ENCODE peak calls at places on chromosomes 13 and 19, in six cellular contexts. M is transverse colon, D is psoas muscle, E is heart left ventricle, O is HFF-Myc, L is body of pancreas. S is an unnamed sample.

GRCh38 chr19:11453468-11454341 is 18.3 kb downstream of the PRKCSH start:
- DNase-seq in O (no peak), E (no peak), L (no peak), M (no peak), D (no peak), S (no peak)

GRCh38 chr13:71290963-71291937 is 575.8 kb downstream of the DACH1 start:
- DNase-seq in D (no peak), O (no peak), E (peak), M (peak), L (peak), S (no peak)

GRCh38 chr19:19459707-19460251 is 54.3 kb downstream of the GATAD2A start:
- DNase-seq in D (peak), O (no peak), E (peak), M (peak), L (no peak), S (no peak)

GRCh38 chr13:32587014-32587773 is 942 bp downstream of the PDS5B start:
- DNase-seq in L (peak), D (peak), O (no peak), M (peak), E (peak), S (no peak)

GRCh38 chr19:40396886-40397567 is 7.0 kb upstream of the HIPK4 start:
- DNase-seq in M (no peak), O (no peak), L (no peak), E (no peak), D (no peak), S (no peak)

GRCh38 chr13:21549633-21550032 is 54.3 kb downstream of the MICU2 start:
- DNase-seq in O (no peak), M (no peak), E (no peak), L (no peak), D (no peak), S (no peak)

GRCh38 chr19:7104783-7105447 is 35.4 kb downstream of the ZNF557 start:
- DNase-seq in M (no peak), L (no peak), O (no peak), E (no peak), D (no peak), S (no peak)

GRCh38 chr13:93776936-93777335 is 550.3 kb downstream of the GPC6 start:
- DNase-seq in L (no peak), D (no peak), M (no peak), O (no peak), E (no peak), S (no peak)

GRCh38 chr13:40402931-40403412 is 263.5 kb downstream of the FOXO1 start:
- DNase-seq in M (no peak), D (no peak), E (no peak), O (no peak), L (no peak), S (peak)

GRCh38 chr13:73451120-73452029 is 392.6 kb downstream of the KLF5 start:
- DNase-seq in L (no peak), D (no peak), E (no peak), M (peak), O (no peak), S (no peak)

GRCh38 chr19:31214086-31214485 is 135.2 kb downstream of the TSHZ3 start:
- DNase-seq in E (peak), O (peak), M (peak), D (peak), L (no peak), S (peak)

GRCh38 chr19:18014197-18014596 is 6.2 kb downstream of the ARRDC2 start:
- DNase-seq in L (no peak), D (no peak), M (no peak), E (no peak), O (no peak), S (no peak)

GRCh38 chr19:1074512-1075283 is 7.7 kb downstream of the ARHGAP45 start:
- DNase-seq in L (peak), M (peak), E (peak), O (no peak), D (peak), S (no peak)

GRCh38 chr13:74444877-74445479 is 310.8 kb upstream of the KLF12 start:
- DNase-seq in O (no peak), L (no peak), E (no peak), M (no peak), D (no peak), S (no peak)

GRCh38 chr19:6733338-6734095 is 3.9 kb downstream of the GPR108 start:
- DNase-seq in D (no peak), L (no peak), E (no peak), M (no peak), O (no peak), S (no peak)

GRCh38 chr19:2110822-2111221 is 14.1 kb downstream of the IZUMO4 start:
- DNase-seq in M (no peak), D (no peak), E (no peak), L (no peak), O (no peak), S (no peak)

GRCh38 chr13:109743706-109744453 is 42.5 kb downstream of the IRS2 start:
- DNase-seq in E (no peak), L (no peak), D (no peak), O (peak), M (peak), S (peak)

GRCh38 chr13:72839831-72840426 is 58.0 kb downstream of the PIBF1 start:
- DNase-seq in O (peak), D (no peak), M (peak), L (peak), E (no peak), S (peak)

GRCh38 chr13:66565261-66565660 is 664.9 kb downstream of the PCDH9 start:
- DNase-seq in E (no peak), L (no peak), M (no peak), O (no peak), D (no peak), S (no peak)

GRCh38 chr19:50658438-50659317 is 9.4 kb downstream of the C19orf81 start:
- DNase-seq in M (peak), E (peak), D (peak), L (peak), O (no peak), S (no peak)

GRCh38 chr13:87287721-87288120 is 383.4 kb upstream of the SLITRK5 start:
- DNase-seq in E (no peak), D (no peak), M (no peak), O (no peak), L (no peak), S (no peak)

GRCh38 chr13:71634605-71635443 is 232.2 kb downstream of the DACH1 start:
- DNase-seq in M (no peak), E (no peak), D (no peak), L (no peak), O (no peak), S (no peak)

GRCh38 chr19:18479964-18480723 is 41.7 kb downstream of the ELL start:
- DNase-seq in L (no peak), O (no peak), D (peak), M (peak), E (peak), S (no peak)

GRCh38 chr13:114019367-114019766 is 45.5 kb upstream of the C13orf46 start:
- DNase-seq in D (peak), E (no peak), L (no peak), M (no peak), O (no peak), S (no peak)

GRCh38 chr19:33194884-33195710 is 967 bp downstream of the LRP3 start:
- DNase-seq in D (peak), E (no peak), L (peak), O (no peak), M (peak), S (no peak)

GRCh38 chr19:43318796-43319314 is 34.6 kb upstream of the CD177 start:
- DNase-seq in E (no peak), D (no peak), O (no peak), M (no peak), L (no peak), S (no peak)

GRCh38 chr13:84255226-84255625 is 373.0 kb upstream of the SLITRK1 start:
- DNase-seq in D (no peak), O (no peak), L (no peak), E (no peak), M (no peak), S (no peak)

GRCh38 chr13:94054159-94054558 is 425.3 kb downstream of the DCT start:
- DNase-seq in O (no peak), E (no peak), M (no peak), L (no peak), D (no peak), S (no peak)

DNA sequence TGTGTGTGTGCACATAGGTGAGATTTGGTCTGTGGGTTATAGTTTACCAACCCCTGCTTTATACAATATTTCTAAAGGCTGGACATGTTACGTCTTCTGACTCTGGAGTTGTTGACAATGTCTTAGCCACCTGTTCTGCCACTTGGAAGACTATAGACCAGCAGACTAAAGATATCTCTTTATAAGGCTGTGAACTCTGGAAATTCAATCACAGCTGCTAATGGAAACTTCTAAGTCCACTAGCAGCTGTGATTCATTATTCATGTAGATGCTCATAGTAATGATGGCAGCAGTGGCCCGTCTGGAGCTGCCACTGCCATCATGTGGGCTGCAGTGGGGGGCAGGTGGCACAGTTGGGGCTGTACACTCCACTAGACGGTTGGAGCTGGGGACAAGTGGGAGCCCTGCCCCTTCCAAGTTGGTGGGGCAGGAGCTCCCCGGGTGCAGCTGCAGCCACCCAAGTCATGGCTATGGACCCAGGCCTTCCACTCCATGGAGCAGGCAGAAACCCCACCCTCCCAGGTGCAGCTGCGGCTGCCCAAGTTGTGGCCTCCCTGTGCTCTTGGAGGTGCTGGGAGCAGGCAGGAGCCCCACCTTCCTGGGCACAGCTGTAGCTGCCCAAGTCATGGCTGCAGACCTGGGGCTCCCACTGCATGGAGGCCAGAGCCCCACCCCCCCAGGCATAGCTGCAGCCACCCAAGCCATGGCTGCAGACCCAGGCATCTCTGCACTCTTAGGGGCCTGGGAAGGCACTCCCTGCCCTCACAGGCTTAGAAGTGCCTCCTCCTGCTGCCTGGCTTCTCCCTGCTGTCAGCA is 8.8 kb downstream of the IGFL4 start:
- DNase-seq in L (no peak), O (no peak), M (no peak), D (no peak), E (no peak), S (no peak)
- H3K4me3 ChIP-seq in L (no peak), O (no peak), M (no peak), D (no peak), E (no peak), S (no peak)

GRCh38 chr19:42288881-42289555 is 12.9 kb upstream of the PRR19 start:
- DNase-seq in E (no peak), D (peak), L (no peak), M (no peak), O (no peak), S (no peak)
- TF ChIP-seq CTCF in E (no peak), D (no peak), L (no peak), M (no peak), O (no peak), S (peak)

GRCh38 chr19:13008926-13009787 is 13.9 kb downstream of the NFIX start:
- DNase-seq in D (no peak), E (no peak), L (no peak), M (no peak), O (no peak), S (no peak)
- H3K4me3 ChIP-seq in D (peak), E (no peak), L (no peak), M (no peak), O (no peak), S (no peak)

DNA sequence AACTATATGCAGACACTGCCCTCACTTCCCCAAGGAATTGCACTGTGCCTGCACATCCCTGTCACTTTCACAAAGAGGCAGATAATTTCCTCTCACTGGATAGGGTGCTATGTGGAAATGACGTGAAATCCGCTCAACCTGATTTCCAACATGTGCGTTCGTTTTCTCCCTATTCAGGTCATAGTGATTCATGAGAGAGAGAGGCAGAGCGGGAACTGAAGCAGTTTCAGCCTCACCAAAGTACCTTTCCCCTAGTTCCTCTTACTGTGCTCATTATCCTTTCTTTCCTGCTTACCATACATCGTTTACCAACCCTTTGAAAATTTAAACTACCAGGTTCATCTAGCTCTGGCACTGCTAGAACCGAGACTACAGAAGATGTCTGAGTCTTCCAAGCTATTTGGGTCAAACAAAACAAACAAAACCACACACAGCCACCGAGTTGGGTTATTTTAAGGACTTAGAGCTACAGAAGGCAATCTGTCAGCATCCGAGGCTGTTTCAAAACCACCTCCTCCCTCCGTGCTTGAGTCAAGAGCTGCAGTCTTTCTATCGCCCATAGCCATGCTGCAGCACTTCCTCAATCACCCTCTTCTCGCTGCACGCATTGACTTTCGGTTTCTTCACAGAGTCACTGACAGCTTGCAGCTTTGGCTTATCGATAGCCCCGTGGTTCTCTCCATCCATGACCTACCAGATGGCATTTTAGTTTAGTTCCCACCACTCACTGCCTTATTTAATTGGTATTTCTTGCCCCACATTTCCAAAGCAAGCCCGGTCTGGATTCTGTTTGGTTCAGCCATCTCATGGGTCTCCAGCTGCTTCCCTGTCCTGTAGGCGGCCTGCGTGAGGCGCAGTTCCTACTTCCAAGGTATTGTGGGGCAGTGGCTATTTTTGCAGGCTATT is 1395.8 kb downstream of the EFNB2 start:
- DNase-seq in L (peak), O (no peak), M (peak), E (peak), D (peak), S (no peak)
- TF ChIP-seq CTCF in L (no peak), O (peak), M (no peak), E (no peak), D (no peak), S (no peak)